ENCODE peak calls at places on chromosomes 12 and 14, in eight cellular contexts. K, I, B, H, O, R, A and C are unnamed samples.

GRCh38 chr12:116222358-116222757 is 55.1 kb downstream of the MED13L start:
- DNase-seq in K (peak; percentile 19), H (no peak), R (peak; percentile 38), B (no peak), I (peak; percentile 74), A (peak; percentile 79), O (no peak), C (peak; percentile 74)

GRCh38 chr12:92107621-92108131 is 38.0 kb downstream of the BTG1 start:
- DNase-seq in I (no peak), B (no peak), K (no peak), A (no peak), H (peak; percentile 8), R (peak; percentile 65), O (no peak), C (no peak)

GRCh38 chr12:64633940-64634337 is 23.6 kb downstream of the RASSF3 start:
- DNase-seq in K (peak; percentile 45), H (no peak), A (peak; percentile 61), I (peak; percentile 69), R (peak; percentile 44), O (no peak), B (no peak), C (peak; percentile 78)

GRCh38 chr14:24843494-24843893 is 206.5 kb downstream of the STXBP6 start:
- DNase-seq in B (peak; percentile 16), A (no peak), O (no peak), H (no peak), I (no peak), K (no peak), R (no peak), C (no peak)

GRCh38 chr12:111426341-111427185 is 20.8 kb downstream of the SH2B3 start:
- DNase-seq in I (no peak), B (no peak), R (no peak), K (no peak), O (peak; percentile 17), H (no peak), A (no peak), C (peak; percentile 54)

GRCh38 chr14:75542585-75543091 is 20.4 kb downstream of the BATF start:
- DNase-seq in K (peak; percentile 32), H (no peak), R (no peak), I (peak; percentile 12), O (peak; percentile 79), B (peak; percentile 85), A (peak; percentile 78), C (peak; percentile 38)

GRCh38 chr12:104709692-104710435 is 248.2 kb downstream of the SLC41A2 start:
- DNase-seq in H (no peak), K (no peak), O (no peak), A (no peak), B (no peak), R (no peak), I (peak; percentile 20), C (peak; percentile 54)

GRCh38 chr12:71183018-71183417 is 25.2 kb upstream of the TSPAN8 start:
- DNase-seq in K (no peak), I (no peak), A (peak; percentile 30), H (no peak), B (no peak), R (no peak), O (no peak), C (peak; percentile 39)

GRCh38 chr12:107331912-107332311 is 238.6 kb upstream of the CRY1 start:
- DNase-seq in B (no peak), K (no peak), I (no peak), R (no peak), A (no peak), O (no peak), H (no peak), C (no peak)

GRCh38 chr12:48794870-48795269 is 6.0 kb upstream of the ADCY6 start:
- DNase-seq in I (no peak), H (no peak), K (no peak), O (no peak), A (no peak), B (no peak), R (no peak), C (peak; percentile 56)

GRCh38 chr12:19030603-19031002 is 98.9 kb upstream of the PLEKHA5 start:
- DNase-seq in R (no peak), O (no peak), A (no peak), B (no peak), I (no peak), H (no peak), K (no peak), C (peak; percentile 19)